ENCODE peak calls at places on chromosomes 4 and X, in five cellular contexts. P is cardiac muscle cell; C is CD4-positive, alpha-beta memory T cell; X is stomach; R is upper lobe of right lung. U is an unnamed sample.

GRCh38 chrX:9498236-9498635 is 33.4 kb downstream of the TBL1X start:
- DNase-seq in P (no peak), R (no peak), X (no peak), C (no peak), U (no peak)

GRCh38 chrX:139141370-139141769 is 389.2 kb upstream of the F9 start:
- DNase-seq in X (no peak), P (no peak), R (no peak), C (no peak), U (no peak)

GRCh38 chr4:530017-530781 is 31.2 kb downstream of the PIGG start:
- DNase-seq in P (no peak), X (no peak), C (no peak), R (no peak), U (no peak)

GRCh38 chr4:188430384-188430783 is 291.1 kb downstream of the TRIML1 start:
- DNase-seq in P (no peak), X (no peak), R (no peak), C (no peak), U (no peak)

GRCh38 chrX:120463241-120463640 is 5.9 kb downstream of the LAMP2 start:
- DNase-seq in P (peak), X (no peak), C (no peak), R (no peak), U (no peak)

GRCh38 chr4:80183196-80184052 is 13.9 kb upstream of the PRDM8 start:
- DNase-seq in C (no peak), P (peak), X (no peak), R (peak), U (no peak)

GRCh38 chr4:40710484-40711269 is 39.1 kb upstream of the NSUN7 start:
- DNase-seq in R (no peak), X (no peak), C (no peak), P (peak), U (no peak)

GRCh38 chr4:34183916-34184315 is 2060.4 kb downstream of the ARAP2 start:
- DNase-seq in C (no peak), P (no peak), R (no peak), X (no peak), U (no peak)

GRCh38 chrX:50838820-50839600 is 25.0 kb upstream of the SHROOM4 start:
- DNase-seq in P (peak), X (no peak), C (no peak), R (no peak), U (no peak)

GRCh38 chrX:11422529-11422857 is 129.3 kb downstream of the AMELX start:
- DNase-seq in C (no peak), R (no peak), P (no peak), X (no peak), U (no peak)

GRCh38 chr4:5928241-5928640 is 35.4 kb upstream of the CRMP1 start:
- DNase-seq in X (no peak), C (no peak), P (peak), R (no peak), U (no peak)

GRCh38 chr4:127698789-127699200 is 31.4 kb upstream of the SLC25A31 start:
- DNase-seq in X (no peak), P (peak), C (no peak), R (no peak), U (no peak)

GRCh38 chrX:12974217-12974796 is 603 bp upstream of the TMSB4X start:
- DNase-seq in C (no peak), X (peak), P (peak), R (peak), U (peak)

GRCh38 chr4:38371391-38371851 is 292.6 kb upstream of the KLF3 start:
- DNase-seq in R (no peak), C (no peak), X (no peak), P (peak), U (no peak)

GRCh38 chr4:52552778-52553177 is 106.3 kb downstream of the USP46 start:
- DNase-seq in R (no peak), P (no peak), X (no peak), C (no peak), U (no peak)

GRCh38 chr4:41258783-41259182 is 2.1 kb downstream of the UCHL1 start:
- DNase-seq in P (peak), X (no peak), C (no peak), R (no peak), U (no peak)

GRCh38 chr4:75919914-75920313 is 17.7 kb upstream of the PPEF2 start:
- DNase-seq in R (no peak), C (no peak), X (no peak), P (peak), U (no peak)

GRCh38 chr4:93414041-93414440 is 414.5 kb upstream of the ATOH1 start:
- DNase-seq in P (no peak), C (no peak), X (no peak), R (no peak), U (no peak)

GRCh38 chrX:69133561-69134542 is 31.4 kb downstream of the PJA1 start:
- DNase-seq in X (no peak), P (peak), C (no peak), R (no peak), U (no peak)

GRCh38 chr4:91734682-91735081 is 569.1 kb upstream of the GRID2 start:
- DNase-seq in P (peak), R (no peak), X (no peak), C (no peak), U (no peak)

GRCh38 chrX:136607236-136607635 is 40.7 kb upstream of the CD40LG start:
- DNase-seq in C (no peak), R (no peak), P (no peak), X (no peak), U (no peak)

GRCh38 chr4:2424581-2424980 is 5.8 kb downstream of the CFAP99 start:
- DNase-seq in C (no peak), X (no peak), R (peak), P (peak), U (no peak)

GRCh38 chrX:38861489-38861888 is 60.2 kb downstream of the MID1IP1 start:
- DNase-seq in R (no peak), P (peak), C (no peak), X (no peak), U (no peak)

GRCh38 chr4:94472056-94472826 is 20.5 kb downstream of the PDLIM5 start:
- DNase-seq in P (peak), C (no peak), X (no peak), R (no peak), U (no peak)

GRCh38 chr4:66475596-66475995 is 805.3 kb upstream of the EPHA5 start:
- DNase-seq in P (peak), C (no peak), X (no peak), R (no peak), U (no peak)

GRCh38 chr4:752196-752861 is 46.7 kb downstream of the PCGF3 start:
- DNase-seq in P (no peak), C (no peak), R (no peak), X (no peak), U (no peak)

GRCh38 chrX:41475166-41475565 is 28.0 kb downstream of the NYX start:
- DNase-seq in P (no peak), C (no peak), X (no peak), R (no peak), U (no peak)

GRCh38 chrX:48576108-48576507 is 1.8 kb downstream of the RBM3 start:
- DNase-seq in C (no peak), X (no peak), R (no peak), P (no peak), U (no peak)

GRCh38 chrX:48578661-48579128 is 4.4 kb downstream of the RBM3 start:
- DNase-seq in C (no peak), P (no peak), X (no peak), R (no peak), U (no peak)

GRCh38 chrX:48574270-48575266 is at the start of gene RBM3:
- DNase-seq in C (peak), X (peak), P (peak), R (peak), U (peak)

GRCh38 chrX:48573690-48574269 is 504 bp upstream of the RBM3 start:
- DNase-seq in P (peak), X (peak), R (no peak), C (no peak), U (peak)

DNA sequence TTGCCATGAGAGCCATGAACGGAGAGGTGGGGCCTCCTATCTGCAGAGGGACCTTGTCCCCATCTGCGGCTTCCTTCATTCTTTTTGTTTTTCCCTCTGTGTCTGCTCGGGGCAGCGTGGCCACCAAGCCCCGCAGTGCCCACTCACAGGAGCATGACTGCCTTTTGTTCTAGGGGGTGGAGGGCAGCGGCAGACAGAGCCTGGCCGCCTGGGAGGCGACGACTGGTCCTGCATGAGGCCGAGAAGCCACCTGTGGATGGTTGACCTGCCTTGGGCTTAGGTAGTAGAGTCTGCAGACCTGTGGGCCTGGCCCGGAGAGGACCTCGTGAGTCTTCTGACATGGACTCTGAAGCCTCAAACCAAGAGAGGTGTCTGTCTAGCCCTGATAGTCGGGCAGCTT is 1.4 kb downstream of the RBM3 start:
- DNase-seq in P (no peak), R (no peak), C (no peak), X (no peak), U (no peak)
- H3K27ac ChIP-seq in P (no peak), R (peak), C (peak), X (peak), U (no peak)

GRCh38 chr4:20017035-20017434 is 234.7 kb upstream of the SLIT2 start:
- DNase-seq in X (no peak), C (no peak), R (no peak), P (peak), U (no peak)
- H3K27ac ChIP-seq in X (no peak), C (no peak), R (no peak), P (no peak), U (no peak)

DNA sequence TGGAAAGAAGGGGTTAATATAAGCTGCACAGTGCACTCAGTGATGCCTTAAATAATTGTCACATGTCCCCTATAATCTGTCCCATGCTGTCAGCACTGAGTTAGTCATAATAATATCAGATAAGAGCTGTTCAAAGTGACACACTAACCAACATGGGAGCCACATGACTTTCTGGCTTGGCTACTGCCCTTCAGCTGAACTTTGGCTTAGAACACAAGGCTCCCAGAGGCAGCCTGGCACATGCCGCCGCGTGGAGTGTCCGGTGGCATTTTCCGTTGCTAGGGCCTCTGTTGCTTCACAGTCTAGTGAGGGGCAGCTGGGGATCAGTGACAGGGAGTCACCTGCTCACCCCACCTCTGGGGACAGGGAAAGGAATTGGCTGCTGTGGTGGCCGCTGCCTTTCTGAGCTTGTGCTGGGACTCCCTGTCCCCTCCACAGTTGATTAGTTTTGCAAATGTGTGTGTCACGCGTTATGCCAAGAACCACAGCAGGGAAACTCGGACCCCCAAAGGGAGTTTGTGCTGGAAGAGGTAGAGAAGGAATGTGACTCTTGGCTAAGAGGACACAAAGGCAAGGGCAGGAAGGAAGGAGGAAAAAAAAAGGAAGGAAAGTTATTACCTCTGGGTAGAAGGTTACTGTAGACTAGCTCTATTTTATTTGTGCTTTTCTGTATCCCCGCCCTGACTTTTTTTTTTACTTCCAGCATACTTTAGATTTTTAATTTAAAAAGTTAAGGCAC is 41.1 kb upstream of the PPARGC1A start:
- DNase-seq in R (peak), P (peak), C (no peak), X (peak), U (peak)
- H3K27ac ChIP-seq in R (peak), P (peak), C (no peak), X (peak), U (no peak)

DNA sequence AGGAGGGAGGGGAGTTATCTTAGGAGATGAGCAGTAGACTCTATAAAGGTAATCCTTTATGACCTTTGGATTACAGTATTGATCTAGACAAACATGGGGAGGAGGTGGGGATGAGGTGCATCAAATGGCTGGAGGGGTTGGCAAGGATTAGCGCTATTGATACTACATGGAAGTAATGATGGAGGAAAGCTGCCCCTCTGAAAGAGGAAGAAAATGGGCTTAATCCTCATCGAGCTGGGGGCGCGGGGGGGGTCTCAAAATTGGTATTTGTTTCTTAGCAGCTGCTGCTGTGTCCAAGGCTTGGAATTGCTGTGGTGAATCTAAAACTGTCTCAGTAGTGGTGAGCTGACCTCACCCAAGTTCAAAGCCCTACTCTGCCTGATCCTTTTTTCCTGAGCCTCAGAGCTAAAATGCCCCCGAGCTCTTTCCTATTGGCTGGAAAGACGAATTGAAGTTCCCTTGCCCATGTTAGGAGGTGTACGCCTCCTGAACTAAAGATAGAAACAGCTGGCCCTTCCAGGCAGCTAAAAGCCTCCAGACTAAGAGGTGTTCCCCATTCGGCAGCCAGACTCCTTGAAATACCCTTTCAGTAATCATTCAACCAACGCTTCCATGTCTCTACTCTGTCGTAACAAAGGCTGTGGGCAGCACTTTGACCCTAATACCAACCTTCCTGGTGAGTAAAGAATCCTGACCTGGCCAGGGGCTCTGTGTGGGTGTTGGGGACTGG is at the start of gene ITGB1BP2:
- DNase-seq in C (no peak), X (no peak), R (no peak), P (peak), U (no peak)
- H3K27ac ChIP-seq in C (no peak), X (peak), R (no peak), P (peak), U (no peak)

GRCh38 chrX:16946361-16946964 is at the start of gene REPS2:
- DNase-seq in P (peak), R (peak), X (peak), C (peak), U (peak)
- H3K27ac ChIP-seq in P (peak), R (no peak), X (peak), C (no peak), U (no peak)

GRCh38 chr4:121799208-121799823 is 1.8 kb upstream of the EXOSC9 start:
- DNase-seq in X (no peak), P (no peak), R (no peak), C (no peak), U (no peak)
- H3K27ac ChIP-seq in X (no peak), P (no peak), R (no peak), C (no peak), U (peak)